ENCODE peak calls at places on chromosomes 13 and 19, in seven cellular contexts. N is Peyer's patch, J is IMR-90, M is HCT116, I is A549, A is uterus, P is adrenal gland. O is an unnamed sample.
A peak's percentile ranks its signal among the peaks of the same experiment; 100 is the strongest.

GRCh38 chr19:49556412-49557398 is 23.7 kb downstream of the NOSIP start:
- DNase-seq in N (no peak), I (no peak), J (no peak), A (no peak), P (peak; percentile 82), M (no peak), O (no peak)

GRCh38 chr19:42178791-42179500 is 38.5 kb downstream of the DEDD2 start:
- DNase-seq in A (no peak), I (peak; percentile 87), N (no peak), P (no peak), M (no peak), J (no peak), O (no peak)

GRCh38 chr13:110211735-110212134 is 95.2 kb downstream of the COL4A1 start:
- DNase-seq in M (no peak), J (no peak), A (no peak), N (no peak), P (no peak), I (no peak), O (no peak)

GRCh38 chr19:16325671-16326400 is 1.2 kb downstream of the KLF2 start:
- DNase-seq in J (no peak), N (peak; percentile 57), A (peak; percentile 53), I (no peak), P (peak; percentile 43), M (no peak), O (no peak)

GRCh38 chr13:60759499-60759898 is 362.5 kb downstream of the TDRD3 start:
- DNase-seq in I (no peak), N (no peak), J (no peak), A (no peak), P (peak; percentile 48), M (no peak), O (no peak)

GRCh38 chr13:34076943-34077703 is 259.2 kb downstream of the RFC3 start:
- DNase-seq in I (peak; percentile 3), A (no peak), N (no peak), M (peak; percentile 7), P (peak; percentile 24), J (peak; percentile 1), O (peak; percentile 8)

GRCh38 chr13:44854264-44855060 is 134.8 kb downstream of the NUFIP1 start:
- DNase-seq in J (peak; percentile 11), A (no peak), M (no peak), P (no peak), I (no peak), N (no peak), O (no peak)

GRCh38 chr19:46731007-46731501 is 14.1 kb upstream of the PRKD2 start:
- DNase-seq in I (peak; percentile 63), N (no peak), M (no peak), J (peak; percentile 94), P (peak; percentile 72), A (no peak), O (peak; percentile 100)

GRCh38 chr19:17220207-17220758 is 5.1 kb downstream of the USE1 start:
- DNase-seq in M (no peak), N (no peak), I (no peak), P (peak; percentile 79), A (peak; percentile 55), J (peak; percentile 71), O (peak; percentile 87)

GRCh38 chr19:29013325-29013724 is 199.6 kb downstream of the UQCRFS1 start:
- DNase-seq in J (no peak), M (no peak), N (no peak), A (no peak), I (no peak), P (no peak), O (no peak)

GRCh38 chr19:18660051-18660910 is 23.2 kb upstream of the CRTC1 start:
- DNase-seq in P (peak; percentile 96), M (no peak), N (no peak), A (peak; percentile 74), I (peak; percentile 66), J (peak; percentile 69), O (no peak)

GRCh38 chr13:48370815-48371214 is 42.1 kb downstream of the LPAR6 start:
- DNase-seq in I (no peak), M (no peak), N (no peak), P (no peak), A (no peak), J (no peak), O (peak; percentile 32)

GRCh38 chr19:1905071-1905862 is at the start of the genes ADAT3 and SCAMP4:
- DNase-seq in I (peak; percentile 84), J (peak; percentile 99), A (peak; percentile 99), M (peak; percentile 98), P (peak; percentile 99), N (peak; percentile 98), O (peak; percentile 97)

GRCh38 chr19:1906985-1907562 is 1.9 kb downstream of the ADAT3 start:
- DNase-seq in A (no peak), J (no peak), N (no peak), M (no peak), P (no peak), I (no peak), O (no peak)

GRCh38 chr19:1901940-1902404 is 3.2 kb upstream of the ADAT3 start:
- DNase-seq in N (no peak), M (no peak), P (peak; percentile 67), J (no peak), A (no peak), I (no peak), O (peak; percentile 85)

GRCh38 chr19:1905863-1906375 is 720 bp downstream of the ADAT3 start:
- DNase-seq in J (no peak), N (no peak), P (no peak), A (no peak), I (no peak), M (no peak), O (no peak)

DNA sequence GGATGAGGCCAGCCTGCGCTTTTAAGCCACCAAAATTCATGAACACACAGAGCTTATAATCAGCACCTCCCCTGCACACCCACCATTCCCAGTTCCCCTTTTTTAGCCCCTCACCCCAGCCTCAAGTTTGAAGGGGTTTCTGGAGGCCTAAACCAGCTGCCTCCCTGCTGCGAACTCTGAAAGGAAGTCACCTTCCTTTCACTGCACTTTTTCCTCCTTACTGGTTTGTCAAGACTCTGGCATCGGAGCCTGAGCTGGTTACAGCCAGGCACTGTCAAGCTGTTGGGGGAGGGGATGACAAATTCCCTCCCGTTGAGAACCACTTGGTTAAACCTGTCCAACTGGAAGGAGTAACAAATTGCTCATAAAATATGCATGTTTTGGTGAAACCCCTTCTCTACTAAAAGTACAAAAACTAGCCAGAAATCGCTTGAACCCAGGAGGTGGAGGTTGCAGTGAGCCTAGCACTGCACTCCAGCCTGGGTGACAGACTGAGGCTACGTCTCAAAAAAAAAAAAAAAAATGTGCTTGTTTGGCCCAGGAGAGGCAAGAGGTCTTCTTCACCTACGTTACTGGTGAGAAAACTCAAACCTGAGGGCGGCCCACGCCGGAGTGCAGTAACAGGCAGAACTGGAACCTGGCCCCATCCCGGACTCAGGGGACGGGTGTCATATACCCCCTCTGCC is 671 bp upstream of the ADAT3 start:
- DNase-seq in A (peak; percentile 55), N (peak; percentile 74), J (no peak), I (no peak), M (no peak), P (no peak), O (peak; percentile 94)
- TF ChIP-seq POLR2A in A (no peak), N (no peak), J (no peak), I (no peak), M (no peak), P (no peak), O (no peak)

GRCh38 chr19:2636897-2637683 is 65.4 kb downstream of the GNG7 start:
- DNase-seq in J (peak; percentile 31), N (peak; percentile 67), M (no peak), P (peak; percentile 76), A (peak; percentile 52), I (peak; percentile 67), O (peak; percentile 61)

GRCh38 chr19:2636142-2636896 is 66.2 kb downstream of the GNG7 start:
- DNase-seq in A (no peak), J (no peak), N (no peak), I (no peak), P (no peak), M (no peak), O (no peak)

GRCh38 chr19:2634960-2635359 is 67.5 kb downstream of the GNG7 start:
- DNase-seq in J (no peak), N (no peak), A (no peak), M (no peak), P (no peak), I (no peak), O (no peak)

GRCh38 chr19:2633693-2634075 is 68.8 kb downstream of the GNG7 start:
- DNase-seq in I (no peak), N (no peak), J (no peak), P (no peak), M (no peak), A (no peak), O (no peak)

DNA sequence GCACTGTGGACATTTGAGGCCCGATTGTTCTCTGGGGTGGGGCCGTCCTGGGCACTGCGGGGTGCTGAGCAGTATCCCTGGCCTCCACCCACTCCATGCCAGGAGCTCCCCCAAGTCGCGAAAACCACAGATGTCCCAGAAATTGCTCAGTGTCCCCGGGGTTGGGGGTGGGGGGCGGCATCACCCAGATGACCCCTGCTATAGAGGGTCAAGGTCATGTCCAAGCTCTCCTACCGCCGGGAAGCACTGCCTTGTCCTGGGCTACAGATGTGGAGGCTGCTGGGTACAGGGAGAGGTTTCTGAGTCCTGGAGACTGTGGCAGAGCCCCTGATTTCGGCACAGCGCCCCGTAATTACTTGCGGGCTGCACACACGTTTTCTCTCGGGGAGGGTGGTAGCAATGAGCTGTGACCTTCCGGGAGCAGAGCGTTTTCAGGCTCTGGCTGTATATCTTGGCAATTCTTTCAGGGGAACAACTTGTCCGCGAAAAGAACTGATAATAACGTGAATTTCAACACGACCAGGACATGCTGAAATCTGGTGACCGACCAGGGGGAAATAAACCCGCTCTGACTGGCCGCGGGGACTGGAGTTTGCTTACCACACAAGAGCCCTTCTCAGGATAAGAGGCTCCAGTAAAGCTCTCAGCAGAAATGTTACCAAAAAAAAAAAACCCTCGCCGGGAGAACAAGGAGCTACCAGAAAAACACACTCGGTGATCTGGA is 68.1 kb downstream of the GNG7 start:
- DNase-seq in J (no peak), M (no peak), I (no peak), P (no peak), N (no peak), A (no peak), O (peak; percentile 49)
- TF ChIP-seq POLR2A in J (no peak), M (no peak), I (no peak), P (peak; percentile 19), N (no peak), A (no peak), O (no peak)

GRCh38 chr19:1169921-1170885 is 3.9 kb downstream of the SBNO2 start:
- DNase-seq in A (peak; percentile 89), M (no peak), P (peak; percentile 90), J (peak; percentile 83), N (peak; percentile 39), I (no peak), O (no peak)
- TF ChIP-seq POLR2A in A (peak; percentile 67), M (no peak), P (peak; percentile 87), J (no peak), N (no peak), I (no peak), O (no peak)

DNA sequence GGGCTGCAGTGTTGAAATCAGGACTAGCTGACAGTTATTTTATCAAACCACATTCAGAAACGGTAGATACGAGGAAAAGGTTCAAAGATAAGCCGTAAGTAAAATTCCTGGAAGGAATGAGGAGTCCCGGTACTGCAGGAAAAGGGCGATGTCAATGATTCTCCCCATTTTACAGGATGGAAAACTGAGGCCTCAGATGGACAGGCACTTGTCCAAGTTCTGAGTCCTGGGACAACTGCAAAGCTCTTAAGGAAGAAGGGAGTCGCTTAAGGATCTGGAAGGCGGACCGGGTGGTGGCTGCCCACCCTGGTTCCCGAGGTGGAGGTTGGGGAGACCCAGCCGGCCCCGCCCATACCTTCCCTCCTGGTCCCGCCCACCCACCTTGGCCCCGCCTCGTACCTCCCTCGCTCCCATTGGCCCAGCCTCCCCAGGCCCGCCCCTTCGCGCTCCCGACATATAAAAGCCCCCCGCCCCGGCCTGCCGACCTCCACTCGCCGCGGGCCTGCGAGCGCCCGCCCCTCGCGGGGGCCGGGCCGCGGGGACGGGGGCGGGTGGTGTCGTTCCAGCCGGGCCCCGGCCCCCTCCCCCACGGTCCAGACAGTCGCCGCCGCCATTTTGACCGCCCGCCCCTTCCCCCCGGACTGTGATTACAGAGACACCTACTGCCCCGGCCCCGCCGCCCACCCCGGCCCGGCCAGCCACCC is 587 bp downstream of the RFX1 start:
- DNase-seq in A (peak; percentile 91), N (peak; percentile 96), I (peak; percentile 33), P (peak; percentile 97), J (peak; percentile 75), M (peak; percentile 65), O (peak; percentile 89)
- TF ChIP-seq POLR2A in A (peak; percentile 56), N (peak; percentile 3), I (no peak), P (peak; percentile 44), J (peak; percentile 85), M (no peak), O (peak; percentile 29)

O was measured in NB4.